ENCODE peak calls at places on chromosomes 3 and 15, in eight cellular contexts. One of them, this sample, is unnamed.

GRCh38 chr3:58025824-58026579 is 17.8 kb downstream of the FLNB start:
- DNase-seq in spleen: peak
- DNase-seq in CD8-positive, alpha-beta T cell: no peak
- DNase-seq in AG09309: no peak
- DNase-seq in GM23338: no peak
- DNase-seq in AG04450: no peak
- DNase-seq in astrocyte of the spinal cord: peak
- DNase-seq in uterus: no peak
- DNase-seq in this sample: no peak

GRCh38 chr3:57659810-57660439 is 33.0 kb downstream of the DENND6A start:
- DNase-seq in spleen: no peak
- DNase-seq in AG09309: no peak
- DNase-seq in AG04450: no peak
- DNase-seq in uterus: no peak
- DNase-seq in CD8-positive, alpha-beta T cell: no peak
- DNase-seq in GM23338: peak
- DNase-seq in astrocyte of the spinal cord: no peak
- DNase-seq in this sample: no peak

GRCh38 chr15:100221461-100222348 is 120.1 kb downstream of the ADAMTS17 start:
- DNase-seq in GM23338: no peak
- DNase-seq in astrocyte of the spinal cord: no peak
- DNase-seq in AG09309: no peak
- DNase-seq in spleen: no peak
- DNase-seq in uterus: no peak
- DNase-seq in AG04450: no peak
- DNase-seq in CD8-positive, alpha-beta T cell: no peak
- DNase-seq in this sample: no peak

GRCh38 chr15:70251246-70251990 is 153.7 kb upstream of the TLE3 start:
- DNase-seq in CD8-positive, alpha-beta T cell: no peak
- DNase-seq in AG09309: no peak
- DNase-seq in uterus: peak
- DNase-seq in astrocyte of the spinal cord: no peak
- DNase-seq in GM23338: no peak
- DNase-seq in AG04450: no peak
- DNase-seq in spleen: peak
- DNase-seq in this sample: no peak

GRCh38 chr3:9930804-9931418 is 2.7 kb upstream of the CRELD1 start:
- DNase-seq in uterus: no peak
- DNase-seq in astrocyte of the spinal cord: no peak
- DNase-seq in AG09309: no peak
- DNase-seq in AG04450: no peak
- DNase-seq in CD8-positive, alpha-beta T cell: no peak
- DNase-seq in spleen: no peak
- DNase-seq in GM23338: no peak
- DNase-seq in this sample: no peak

GRCh38 chr15:89707577-89707976 is 17.0 kb downstream of the WDR93 start:
- DNase-seq in astrocyte of the spinal cord: no peak
- DNase-seq in CD8-positive, alpha-beta T cell: no peak
- DNase-seq in AG04450: no peak
- DNase-seq in uterus: no peak
- DNase-seq in GM23338: no peak
- DNase-seq in spleen: no peak
- DNase-seq in AG09309: no peak
- DNase-seq in this sample: no peak

GRCh38 chr3:105867690-105868449 is 942 bp downstream of the CBLB start:
- DNase-seq in GM23338: peak
- DNase-seq in astrocyte of the spinal cord: peak
- DNase-seq in CD8-positive, alpha-beta T cell: peak
- DNase-seq in AG09309: no peak
- DNase-seq in uterus: no peak
- DNase-seq in spleen: no peak
- DNase-seq in AG04450: no peak
- DNase-seq in this sample: no peak

GRCh38 chr3:187186801-187187421 is 10.4 kb upstream of the RTP1 start:
- DNase-seq in AG04450: peak
- DNase-seq in AG09309: peak
- DNase-seq in spleen: no peak
- DNase-seq in GM23338: no peak
- DNase-seq in uterus: peak
- DNase-seq in astrocyte of the spinal cord: peak
- DNase-seq in CD8-positive, alpha-beta T cell: no peak
- DNase-seq in this sample: no peak

GRCh38 chr3:69737396-69737795 is 1.9 kb upstream of the MITF start:
- DNase-seq in spleen: no peak
- DNase-seq in uterus: no peak
- DNase-seq in AG09309: no peak
- DNase-seq in GM23338: no peak
- DNase-seq in CD8-positive, alpha-beta T cell: no peak
- DNase-seq in AG04450: no peak
- DNase-seq in astrocyte of the spinal cord: no peak
- DNase-seq in this sample: no peak

GRCh38 chr3:69738859-69739203 is 433 bp upstream of the MITF start:
- DNase-seq in AG04450: no peak
- DNase-seq in uterus: no peak
- DNase-seq in AG09309: no peak
- DNase-seq in spleen: no peak
- DNase-seq in astrocyte of the spinal cord: no peak
- DNase-seq in GM23338: no peak
- DNase-seq in CD8-positive, alpha-beta T cell: no peak
- DNase-seq in this sample: no peak

GRCh38 chr3:69740103-69741021 is 1.1 kb downstream of the MITF start:
- DNase-seq in CD8-positive, alpha-beta T cell: no peak
- DNase-seq in astrocyte of the spinal cord: no peak
- DNase-seq in uterus: peak
- DNase-seq in AG04450: no peak
- DNase-seq in spleen: no peak
- DNase-seq in AG09309: no peak
- DNase-seq in GM23338: peak
- DNase-seq in this sample: no peak

GRCh38 chr3:69739204-69740102 is at the start of gene MITF:
- DNase-seq in AG09309: peak
- DNase-seq in AG04450: peak
- DNase-seq in uterus: peak
- DNase-seq in spleen: peak
- DNase-seq in GM23338: peak
- DNase-seq in CD8-positive, alpha-beta T cell: no peak
- DNase-seq in astrocyte of the spinal cord: peak
- DNase-seq in this sample: peak

DNA sequence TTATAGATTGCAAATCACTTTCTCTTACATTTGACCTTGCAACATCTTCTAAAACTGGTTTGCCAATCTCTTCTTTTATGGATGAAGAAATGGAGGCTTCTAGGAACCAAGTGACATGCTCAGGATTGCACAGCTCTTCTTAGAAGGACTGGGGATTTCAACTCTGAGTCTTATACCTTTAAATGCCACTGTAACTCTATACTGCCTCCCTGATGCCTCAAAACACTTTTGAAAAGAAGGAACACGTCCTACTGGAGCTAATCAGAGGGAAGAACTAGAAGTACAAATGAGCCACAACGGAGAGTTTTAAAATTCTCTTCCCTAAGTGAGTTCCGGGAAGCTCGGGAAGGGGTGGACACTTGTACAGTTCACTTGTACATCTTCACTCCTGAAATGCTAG is 973 bp upstream of the MITF start:
- DNase-seq in astrocyte of the spinal cord: peak
- DNase-seq in spleen: no peak
- DNase-seq in AG04450: no peak
- DNase-seq in uterus: no peak
- DNase-seq in GM23338: no peak
- DNase-seq in AG09309: no peak
- DNase-seq in CD8-positive, alpha-beta T cell: no peak
- DNase-seq in this sample: no peak
- TF ChIP-seq CTCF in astrocyte of the spinal cord: no peak
- TF ChIP-seq CTCF in spleen: no peak
- TF ChIP-seq CTCF in AG04450: no peak
- TF ChIP-seq CTCF in uterus: no peak
- TF ChIP-seq CTCF in GM23338: no peak
- TF ChIP-seq CTCF in AG09309: no peak
- TF ChIP-seq CTCF in CD8-positive, alpha-beta T cell: no peak
- TF ChIP-seq CTCF in this sample: no peak

DNA sequence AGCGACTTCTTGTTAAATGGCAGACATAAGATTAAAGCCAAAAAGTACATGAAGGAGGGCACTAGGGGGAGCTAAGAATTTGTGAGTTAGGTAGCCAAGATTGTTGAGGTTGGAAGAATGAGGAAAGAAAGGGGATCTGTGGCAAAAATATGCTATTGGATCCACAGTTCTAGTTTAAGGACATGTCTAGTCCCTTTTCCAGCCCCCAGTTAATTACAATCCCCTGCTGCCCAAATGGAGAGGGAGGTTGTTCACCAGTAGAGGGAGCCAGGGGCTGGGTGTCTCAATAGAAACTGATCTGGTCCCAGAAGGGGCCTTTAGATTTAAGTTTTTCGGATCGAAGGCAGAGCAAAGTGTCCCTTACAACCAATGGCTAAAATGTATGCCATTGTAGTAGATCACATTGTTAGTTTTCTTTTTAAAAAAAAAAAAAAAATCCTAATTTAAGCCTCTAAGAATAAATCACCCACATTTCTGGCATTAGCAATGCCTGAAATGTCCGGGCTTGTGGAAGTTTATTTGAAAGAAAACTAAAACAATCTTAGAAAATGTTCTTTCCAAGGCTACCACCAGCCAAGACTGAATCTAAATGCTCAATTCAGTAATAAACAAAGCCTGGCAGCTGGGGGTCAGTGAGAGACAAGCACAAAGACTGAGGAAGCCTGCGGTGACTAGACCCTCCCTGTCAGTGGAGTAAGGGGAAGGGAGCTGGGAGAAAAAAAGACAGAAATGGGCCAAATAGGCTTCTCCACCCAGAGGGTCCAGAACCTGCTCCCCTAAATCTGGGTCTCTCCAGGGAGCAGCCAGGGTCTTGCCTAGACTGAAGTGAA is 7.1 kb downstream of the COL8A1 start:
- DNase-seq in GM23338: peak
- DNase-seq in AG09309: no peak
- DNase-seq in uterus: no peak
- DNase-seq in spleen: no peak
- DNase-seq in AG04450: no peak
- DNase-seq in astrocyte of the spinal cord: peak
- DNase-seq in CD8-positive, alpha-beta T cell: no peak
- DNase-seq in this sample: no peak
- TF ChIP-seq CTCF in GM23338: peak
- TF ChIP-seq CTCF in AG09309: peak
- TF ChIP-seq CTCF in uterus: peak
- TF ChIP-seq CTCF in spleen: no peak
- TF ChIP-seq CTCF in AG04450: peak
- TF ChIP-seq CTCF in astrocyte of the spinal cord: peak
- TF ChIP-seq CTCF in CD8-positive, alpha-beta T cell: no peak
- TF ChIP-seq CTCF in this sample: peak

GRCh38 chr3:12556243-12556722 is 604 bp upstream of the MKRN2 start:
- DNase-seq in uterus: no peak
- DNase-seq in spleen: no peak
- DNase-seq in AG09309: no peak
- DNase-seq in GM23338: no peak
- DNase-seq in astrocyte of the spinal cord: no peak
- DNase-seq in AG04450: no peak
- DNase-seq in CD8-positive, alpha-beta T cell: no peak
- DNase-seq in this sample: no peak

GRCh38 chr3:12558706-12559105 is 1.8 kb downstream of the MKRN2 start:
- DNase-seq in spleen: no peak
- DNase-seq in CD8-positive, alpha-beta T cell: no peak
- DNase-seq in astrocyte of the spinal cord: no peak
- DNase-seq in AG04450: no peak
- DNase-seq in uterus: no peak
- DNase-seq in AG09309: no peak
- DNase-seq in GM23338: no peak
- DNase-seq in this sample: no peak

GRCh38 chr3:12559520-12559919 is 2.6 kb downstream of the MKRN2 start:
- DNase-seq in uterus: no peak
- DNase-seq in GM23338: no peak
- DNase-seq in AG09309: no peak
- DNase-seq in spleen: no peak
- DNase-seq in CD8-positive, alpha-beta T cell: no peak
- DNase-seq in AG04450: no peak
- DNase-seq in astrocyte of the spinal cord: no peak
- DNase-seq in this sample: no peak

GRCh38 chr3:12556723-12557471 is at the start of gene MKRN2:
- DNase-seq in GM23338: peak
- DNase-seq in CD8-positive, alpha-beta T cell: peak
- DNase-seq in uterus: peak
- DNase-seq in astrocyte of the spinal cord: peak
- DNase-seq in AG09309: peak
- DNase-seq in spleen: peak
- DNase-seq in AG04450: peak
- DNase-seq in this sample: peak

DNA sequence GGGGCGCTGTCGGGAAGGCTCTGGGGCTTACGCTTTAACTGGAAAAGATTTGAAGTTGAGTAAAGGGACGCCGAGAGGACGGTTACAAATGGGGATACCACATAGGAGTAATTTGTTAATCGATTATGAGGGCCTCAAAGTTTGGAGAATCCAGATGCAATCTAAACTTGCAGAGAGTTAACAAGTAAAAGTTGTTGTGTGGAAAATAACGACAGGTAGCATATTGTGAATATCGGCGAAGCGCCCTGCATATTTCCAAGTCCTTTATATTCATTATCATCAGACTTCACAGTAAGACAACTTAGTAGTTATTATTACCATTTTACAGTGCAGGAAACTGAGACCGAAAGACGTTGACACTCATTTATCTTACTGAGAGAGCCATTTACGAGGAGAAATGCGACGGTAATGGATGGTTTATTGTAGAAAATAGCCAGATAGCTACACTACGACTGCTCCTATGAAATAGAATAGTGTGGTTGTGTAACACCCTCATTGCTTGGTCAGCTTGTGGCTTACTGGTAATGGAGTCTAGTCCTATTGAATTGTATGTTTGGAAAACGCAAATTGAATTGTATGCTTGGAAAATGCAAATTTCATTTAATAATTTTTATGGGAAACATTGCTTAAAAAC is 702 bp downstream of the MKRN2 start:
- DNase-seq in GM23338: no peak
- DNase-seq in AG09309: no peak
- DNase-seq in uterus: no peak
- DNase-seq in AG04450: no peak
- DNase-seq in astrocyte of the spinal cord: peak
- DNase-seq in spleen: no peak
- DNase-seq in CD8-positive, alpha-beta T cell: no peak
- DNase-seq in this sample: no peak
- TF ChIP-seq CTCF in GM23338: no peak
- TF ChIP-seq CTCF in AG09309: no peak
- TF ChIP-seq CTCF in uterus: no peak
- TF ChIP-seq CTCF in AG04450: no peak
- TF ChIP-seq CTCF in astrocyte of the spinal cord: no peak
- TF ChIP-seq CTCF in spleen: no peak
- TF ChIP-seq CTCF in CD8-positive, alpha-beta T cell: no peak
- TF ChIP-seq CTCF in this sample: no peak

GRCh38 chr15:92392462-92392861 is 1.2 kb upstream of the ST8SIA2 start:
- DNase-seq in CD8-positive, alpha-beta T cell: no peak
- DNase-seq in astrocyte of the spinal cord: no peak
- DNase-seq in AG04450: no peak
- DNase-seq in AG09309: no peak
- DNase-seq in uterus: no peak
- DNase-seq in spleen: no peak
- DNase-seq in GM23338: peak
- DNase-seq in this sample: no peak

GRCh38 chr15:92393994-92394326 is 279 bp downstream of the ST8SIA2 start:
- DNase-seq in uterus: no peak
- DNase-seq in GM23338: peak
- DNase-seq in spleen: no peak
- DNase-seq in AG04450: no peak
- DNase-seq in CD8-positive, alpha-beta T cell: no peak
- DNase-seq in AG09309: no peak
- DNase-seq in astrocyte of the spinal cord: peak
- DNase-seq in this sample: no peak

GRCh38 chr15:92392966-92393286 is 755 bp upstream of the ST8SIA2 start:
- DNase-seq in AG09309: no peak
- DNase-seq in spleen: no peak
- DNase-seq in GM23338: peak
- DNase-seq in uterus: no peak
- DNase-seq in astrocyte of the spinal cord: no peak
- DNase-seq in AG04450: no peak
- DNase-seq in CD8-positive, alpha-beta T cell: no peak
- DNase-seq in this sample: no peak

GRCh38 chr15:92393287-92393993 is at the start of gene ST8SIA2:
- DNase-seq in CD8-positive, alpha-beta T cell: no peak
- DNase-seq in AG09309: no peak
- DNase-seq in spleen: no peak
- DNase-seq in astrocyte of the spinal cord: peak
- DNase-seq in AG04450: no peak
- DNase-seq in GM23338: peak
- DNase-seq in uterus: no peak
- DNase-seq in this sample: peak

GRCh38 chr15:92391640-92392039 is 2.0 kb upstream of the ST8SIA2 start:
- DNase-seq in astrocyte of the spinal cord: peak
- DNase-seq in uterus: no peak
- DNase-seq in GM23338: peak
- DNase-seq in CD8-positive, alpha-beta T cell: no peak
- DNase-seq in AG04450: no peak
- DNase-seq in spleen: no peak
- DNase-seq in AG09309: no peak
- DNase-seq in this sample: peak
- TF ChIP-seq CTCF in astrocyte of the spinal cord: peak
- TF ChIP-seq CTCF in uterus: no peak
- TF ChIP-seq CTCF in GM23338: peak
- TF ChIP-seq CTCF in CD8-positive, alpha-beta T cell: no peak
- TF ChIP-seq CTCF in AG04450: peak
- TF ChIP-seq CTCF in spleen: no peak
- TF ChIP-seq CTCF in AG09309: peak
- TF ChIP-seq CTCF in this sample: peak